ENCODE peak calls at places on chromosomes 6 and 20, in five cellular contexts. E is CD4-positive, alpha-beta memory T cell; Y is A549; J is PC-3; R is pancreas. V is an unnamed sample. For H3K4me1, the result is how much of the 10 kb centered on the place peaks cover.

GRCh38 chr6:151242420-151242841 is 2.7 kb downstream of the AKAP12 start:
- DNase-seq in J (no peak), Y (no peak), E (no peak), R (no peak), V (no peak)

GRCh38 chr6:71248866-71249265 is 39.7 kb upstream of the OGFRL1 start:
- DNase-seq in Y (no peak), J (no peak), R (no peak), E (no peak), V (no peak)

GRCh38 chr6:13012977-13013680 is 296.6 kb downstream of the PHACTR1 start:
- DNase-seq in R (peak), Y (no peak), J (no peak), E (no peak), V (peak)

GRCh38 chr20:16615199-16615598 is 42.0 kb upstream of the KIF16B start:
- DNase-seq in Y (no peak), R (no peak), E (no peak), J (peak), V (no peak)

GRCh38 chr6:105609375-105609991 is 206.6 kb upstream of the PREP start:
- DNase-seq in E (no peak), Y (peak), R (no peak), J (peak), V (no peak)

GRCh38 chr6:158853072-158853871 is 34.1 kb upstream of the EZR start:
- DNase-seq in R (peak), J (peak), Y (peak), E (peak), V (peak)

GRCh38 chr20:9059931-9060330 is 9.0 kb upstream of the PLCB4 start:
- DNase-seq in E (no peak), J (peak), Y (peak), R (no peak), V (no peak)

GRCh38 chr6:90458353-90459224 is 128.3 kb downstream of the MAP3K7 start:
- DNase-seq in Y (no peak), E (peak), J (no peak), R (no peak), V (no peak)

GRCh38 chr20:1800777-1801176 is 94.4 kb upstream of the SIRPA start:
- DNase-seq in Y (peak), R (no peak), J (peak), E (no peak), V (no peak)

GRCh38 chr6:108874470-108875160 is 26.4 kb downstream of the ARMC2 start:
- DNase-seq in Y (no peak), E (peak), J (no peak), R (no peak), V (peak)

GRCh38 chr6:106511274-106512047 is 117.8 kb downstream of the RTN4IP1 start:
- DNase-seq in J (peak), E (no peak), R (peak), Y (no peak), V (peak)

GRCh38 chr6:144443157-144443556 is 158.0 kb downstream of the UTRN start:
- DNase-seq in J (no peak), R (no peak), Y (no peak), E (no peak), V (no peak)

GRCh38 chr6:144435602-144436426 is 150.7 kb downstream of the UTRN start:
- DNase-seq in E (no peak), R (no peak), Y (no peak), J (no peak), V (no peak)

GRCh38 chr6:144437105-144437504 is 152.0 kb downstream of the UTRN start:
- DNase-seq in E (no peak), Y (no peak), J (no peak), R (no peak), V (no peak)

GRCh38 chr6:144438103-144438502 is 153.0 kb downstream of the UTRN start:
- DNase-seq in Y (no peak), J (no peak), R (no peak), E (no peak), V (no peak)

GRCh38 chr6:144439016-144439415 is 153.9 kb downstream of the UTRN start:
- DNase-seq in E (no peak), R (no peak), J (no peak), Y (no peak), V (no peak)
- H3K27ac ChIP-seq in E (no peak), R (no peak), J (no peak), Y (no peak), V (no peak)

DNA sequence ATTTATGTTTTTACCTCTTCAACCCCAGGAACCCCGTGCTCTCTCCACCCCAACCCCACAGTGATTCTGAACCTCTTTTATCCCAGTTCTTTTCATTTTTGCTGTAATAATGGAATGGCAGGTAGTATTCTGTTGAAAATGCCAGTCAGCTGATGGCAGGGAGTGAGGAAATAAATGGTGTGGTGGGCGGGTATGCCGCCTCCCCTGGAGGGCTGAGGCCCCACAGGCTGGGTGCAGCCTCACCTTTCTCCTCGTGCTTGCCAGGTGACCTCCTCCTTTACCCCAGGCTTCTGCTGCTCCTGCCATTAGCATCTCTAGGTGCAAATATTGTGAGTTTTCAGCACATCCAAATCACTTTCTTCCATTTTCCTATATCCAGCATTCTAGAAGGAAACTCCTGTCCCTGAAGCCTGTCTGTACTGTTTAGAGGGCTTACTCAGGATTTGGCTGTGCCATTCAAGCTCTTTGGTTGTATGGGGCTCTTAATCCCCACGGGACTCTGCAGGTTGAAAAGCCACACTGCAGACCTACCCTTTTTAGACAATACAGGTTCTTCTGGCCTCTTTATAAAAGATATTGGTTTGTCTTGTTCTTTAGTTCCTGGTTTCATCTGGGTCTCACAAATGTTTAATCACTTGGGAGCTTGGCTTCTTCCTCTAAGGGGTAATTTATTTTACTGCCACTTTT is 201.8 kb downstream of the JARID2 start:
- DNase-seq in E (no peak), J (no peak), Y (no peak), R (no peak), V (no peak)
- H3K4me1 ChIP-seq in E (under half), J (under half), Y (under half), R (under half), V (under half)

GRCh38 chr20:44619294-44619693 is 32.2 kb downstream of the ADA start:
- DNase-seq in E (no peak), R (no peak), Y (no peak), J (no peak), V (no peak)

GRCh38 chr20:44618318-44618731 is 33.2 kb downstream of the ADA start:
- DNase-seq in E (no peak), Y (no peak), R (no peak), J (no peak), V (no peak)

GRCh38 chr20:44621325-44621724 is 30.2 kb downstream of the ADA start:
- DNase-seq in Y (no peak), J (no peak), R (no peak), E (no peak), V (no peak)

GRCh38 chr20:44621939-44622338 is 29.6 kb downstream of the ADA start:
- DNase-seq in E (no peak), R (no peak), J (no peak), Y (no peak), V (no peak)

GRCh38 chr20:44620030-44620429 is 31.5 kb downstream of the ADA start:
- DNase-seq in J (no peak), R (no peak), E (no peak), Y (no peak), V (no peak)
- H3K27ac ChIP-seq in J (no peak), R (no peak), E (no peak), Y (no peak), V (no peak)

DNA sequence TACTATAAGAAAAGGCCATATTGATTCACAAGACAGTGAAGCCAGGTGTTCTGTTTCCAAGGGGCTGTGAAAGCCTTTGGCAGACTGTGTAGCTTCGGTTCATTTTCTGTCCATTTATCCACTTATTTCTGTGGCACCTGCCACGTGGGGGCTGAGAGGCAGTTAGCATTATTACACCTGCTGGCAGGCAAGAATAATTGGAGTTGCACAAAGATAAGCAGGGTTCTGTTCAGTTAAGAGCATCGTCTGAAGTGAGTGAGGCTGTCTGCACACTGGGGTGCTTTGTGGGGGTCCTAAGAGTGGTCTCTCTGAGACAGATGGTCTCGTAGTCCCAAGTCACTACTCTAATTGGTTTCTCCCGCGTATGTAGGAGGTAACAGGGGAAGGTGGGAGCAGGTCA is 60.6 kb upstream of the CCN6 start:
- DNase-seq in E (no peak), Y (no peak), R (no peak), J (no peak), V (no peak)
- H3K4me1 ChIP-seq in E (half or more), Y (under half), R (under half), J (under half), V (under half)

V was measured in upper lobe of left lung.